ENCODE peak calls at places on chromosomes 16 and 17, in ten cellular contexts. Y is iris pigment epithelial cell; C is GM03348; T is NCI-H2171; U is HFF-Myc; X is stimulated activated CD4-positive, alpha-beta T cell treated with anti-CD3 and anti-CD28 coated beads, Interleukin-4, amount 100 ng/mL, for 48 hours; M is kidney epithelial cell; F is NCI-H446; L is activated naive CD8-positive, alpha-beta T cell treated with anti-CD3 and anti-CD28 coated beads, Interleukin-2, amount 50 U/mL, for 24 hours; A is GM18507. E is an unnamed sample.
A peak's percentile ranks its signal among the peaks of the same experiment; 100 is the strongest.

GRCh38 chr16:86306811-86307517 is 203.4 kb upstream of the FOXF1 start:
- DNase-seq in Y (peak; percentile 95), C (no peak), T (no peak), U (peak; percentile 66), X (no peak), M (no peak), F (no peak), L (no peak), A (no peak), E (no peak)

GRCh38 chr17:80746262-80746935 is 201.8 kb downstream of the RPTOR start:
- DNase-seq in Y (no peak), C (no peak), T (no peak), U (no peak), X (no peak), M (no peak), F (peak; percentile 79), L (no peak), A (no peak), E (no peak)

GRCh38 chr16:67979955-67980678 is at the start of gene DPEP3:
- DNase-seq in Y (no peak), C (no peak), T (no peak), U (no peak), X (no peak), M (no peak), F (no peak), L (no peak), A (no peak), E (no peak)

GRCh38 chr17:56217921-56218320 is 64.6 kb downstream of the ANKFN1 start:
- DNase-seq in Y (no peak), C (no peak), T (no peak), U (no peak), X (no peak), M (no peak), F (no peak), L (no peak), A (no peak), E (no peak)

GRCh38 chr16:89612415-89612814 is 1.0 kb upstream of the DPEP1 start:
- DNase-seq in Y (no peak), C (no peak), T (no peak), U (no peak), X (no peak), M (no peak), F (no peak), L (no peak), A (no peak), E (no peak)

GRCh38 chr17:72407336-72408121 is 286.7 kb downstream of the SOX9 start:
- DNase-seq in Y (peak; percentile 95), C (peak; percentile 94), T (peak; percentile 91), U (peak; percentile 97), X (no peak), M (peak; percentile 95), F (peak; percentile 89), L (no peak), A (peak; percentile 53), E (peak; percentile 65)

GRCh38 chr16:67151431-67152097 is 766 bp upstream of the B3GNT9 start:
- DNase-seq in Y (no peak), C (no peak), T (no peak), U (no peak), X (no peak), M (no peak), F (no peak), L (peak; percentile 7), A (no peak), E (no peak)

GRCh38 chr17:17712268-17712924 is 31.1 kb downstream of the RAI1 start:
- DNase-seq in Y (peak; percentile 99), C (peak; percentile 72), T (no peak), U (no peak), X (no peak), M (no peak), F (no peak), L (no peak), A (no peak), E (no peak)

GRCh38 chr16:82715833-82716232 is 89.1 kb downstream of the CDH13 start:
- DNase-seq in Y (no peak), C (no peak), T (no peak), U (no peak), X (no peak), M (no peak), F (no peak), L (no peak), A (no peak), E (no peak)

GRCh38 chr17:2455956-2456355 is 55.1 kb upstream of the MNT start:
- DNase-seq in Y (no peak), C (no peak), T (peak; percentile 69), U (no peak), X (no peak), M (no peak), F (no peak), L (no peak), A (no peak), E (no peak)

GRCh38 chr16:81901483-81901882 is 109.8 kb downstream of the SDR42E1 start:
- DNase-seq in Y (peak; percentile 75), C (no peak), T (no peak), U (no peak), X (no peak), M (no peak), F (no peak), L (no peak), A (no peak), E (no peak)

GRCh38 chr16:72467157-72467759 is 295.3 kb upstream of the PMFBP1 start:
- DNase-seq in Y (peak; percentile 68), C (peak; percentile 33), T (peak; percentile 58), U (peak; percentile 25), X (no peak), M (peak; percentile 2), F (peak; percentile 15), L (no peak), A (no peak), E (peak; percentile 54)

GRCh38 chr16:14148016-14148415 is 76.9 kb downstream of the MRTFB start:
- DNase-seq in Y (peak; percentile 24), C (no peak), T (no peak), U (no peak), X (no peak), M (no peak), F (no peak), L (no peak), A (no peak), E (no peak)

GRCh38 chr16:79801550-79802090 is 201.1 kb upstream of the MAF start:
- DNase-seq in Y (no peak), C (no peak), T (no peak), U (no peak), X (no peak), M (peak; percentile 97), F (no peak), L (no peak), A (no peak), E (no peak)

GRCh38 chr16:24088767-24089166 is 167.4 kb upstream of the CACNG3 start:
- DNase-seq in Y (no peak), C (no peak), T (no peak), U (no peak), X (no peak), M (no peak), F (no peak), L (no peak), A (no peak), E (no peak)

GRCh38 chr16:28090646-28091377 is 27.3 kb upstream of the GSG1L start:
- DNase-seq in Y (peak; percentile 39), C (peak; percentile 40), T (no peak), U (no peak), X (no peak), M (peak; percentile 41), F (no peak), L (peak; percentile 10), A (no peak), E (no peak)

GRCh38 chr17:867896-868489 is 85.8 kb downstream of the MRM3 start:
- DNase-seq in Y (no peak), C (no peak), T (no peak), U (no peak), X (no peak), M (no peak), F (no peak), L (no peak), A (no peak), E (no peak)

GRCh38 chr17:4249452-4250029 is 14.2 kb downstream of the ANKFY1 start:
- DNase-seq in Y (peak; percentile 48), C (peak; percentile 54), T (peak; percentile 6), U (no peak), X (no peak), M (no peak), F (peak; percentile 16), L (no peak), A (peak; percentile 20), E (no peak)

GRCh38 chr17:33786478-33786877 is 468.6 kb upstream of the CCL2 start:
- DNase-seq in Y (no peak), C (no peak), T (no peak), U (no peak), X (no peak), M (no peak), F (no peak), L (no peak), A (no peak), E (no peak)

GRCh38 chr16:2834968-2835367 is 4.9 kb downstream of the ZG16B start:
- DNase-seq in Y (no peak), C (no peak), T (no peak), U (no peak), X (no peak), M (no peak), F (no peak), L (no peak), A (no peak), E (no peak)

GRCh38 chr17:7673239-7673638 is 14.1 kb downstream of the TP53 start:
- DNase-seq in Y (no peak), C (no peak), T (no peak), U (no peak), X (peak; percentile 53), M (no peak), F (no peak), L (peak; percentile 45), A (no peak), E (no peak)

GRCh38 chr17:45425125-45425983 is 7.3 kb downstream of the ARHGAP27 start:
- DNase-seq in Y (peak; percentile 72), C (no peak), T (peak; percentile 11), U (peak; percentile 31), X (no peak), M (peak; percentile 81), F (peak; percentile 31), L (no peak), A (no peak), E (peak; percentile 78)

GRCh38 chr17:77572065-77572601 is 386.4 kb upstream of the TNRC6C start:
- DNase-seq in Y (no peak), C (no peak), T (no peak), U (no peak), X (no peak), M (no peak), F (no peak), L (no peak), A (no peak), E (peak; percentile 72)

GRCh38 chr16:23048164-23048563 is 101.1 kb downstream of the USP31 start:
- DNase-seq in Y (no peak), C (no peak), T (no peak), U (no peak), X (no peak), M (no peak), F (no peak), L (no peak), A (no peak), E (no peak)

GRCh38 chr17:77178586-77178985 is 37.8 kb downstream of the SEC14L1 start:
- DNase-seq in Y (no peak), C (no peak), T (no peak), U (no peak), X (no peak), M (no peak), F (no peak), L (no peak), A (no peak), E (peak; percentile 55)

GRCh38 chr17:77881545-77881944 is 77.0 kb upstream of the TNRC6C start:
- DNase-seq in Y (peak; percentile 86), C (peak; percentile 89), T (no peak), U (no peak), X (peak; percentile 38), M (no peak), F (no peak), L (peak; percentile 75), A (peak; percentile 94), E (peak; percentile 80)

GRCh38 chr17:70100983-70101382 is 26.0 kb downstream of the KCNJ16 start:
- DNase-seq in Y (no peak), C (peak; percentile 6), T (no peak), U (no peak), X (no peak), M (no peak), F (peak; percentile 7), L (no peak), A (no peak), E (no peak)

GRCh38 chr16:58016841-58017446 is 8.6 kb upstream of the MMP15 start:
- DNase-seq in Y (no peak), C (no peak), T (no peak), U (no peak), X (no peak), M (no peak), F (peak; percentile 13), L (no peak), A (no peak), E (no peak)